ENCODE peak calls at places on chromosomes 12 and 14, in six cellular contexts. One of them, this sample, is unnamed.

GRCh38 chr12:84508943-84509342 is 403.7 kb downstream of the SLC6A15 start:
- DNase-seq in fibroblast of lung: peak
- DNase-seq in psoas muscle: no peak
- DNase-seq in pancreas: no peak
- DNase-seq in cardiac fibroblast: no peak
- DNase-seq in fibroblast of the aortic adventitia: no peak
- DNase-seq in this sample: peak

GRCh38 chr14:105021656-105022275 is 883 bp upstream of the CDCA4 start:
- DNase-seq in fibroblast of lung: peak
- DNase-seq in psoas muscle: peak
- DNase-seq in pancreas: peak
- DNase-seq in cardiac fibroblast: no peak
- DNase-seq in fibroblast of the aortic adventitia: no peak
- DNase-seq in this sample: peak

GRCh38 chr14:86450075-86450474 is 920.1 kb downstream of the FLRT2 start:
- DNase-seq in fibroblast of lung: peak
- DNase-seq in psoas muscle: no peak
- DNase-seq in pancreas: no peak
- DNase-seq in cardiac fibroblast: no peak
- DNase-seq in fibroblast of the aortic adventitia: peak
- DNase-seq in this sample: peak

GRCh38 chr14:23722675-23723074 is 86.5 kb downstream of the DHRS2 start:
- DNase-seq in fibroblast of lung: no peak
- DNase-seq in psoas muscle: no peak
- DNase-seq in pancreas: no peak
- DNase-seq in cardiac fibroblast: no peak
- DNase-seq in fibroblast of the aortic adventitia: no peak
- DNase-seq in this sample: no peak

GRCh38 chr14:23528555-23528954 is 23.0 kb downstream of the ZFHX2 start:
- DNase-seq in fibroblast of lung: no peak
- DNase-seq in psoas muscle: no peak
- DNase-seq in pancreas: no peak
- DNase-seq in cardiac fibroblast: no peak
- DNase-seq in fibroblast of the aortic adventitia: no peak
- DNase-seq in this sample: no peak

GRCh38 chr12:13114251-13115052 is 11.0 kb upstream of the GSG1 start:
- DNase-seq in fibroblast of lung: no peak
- DNase-seq in psoas muscle: no peak
- DNase-seq in pancreas: no peak
- DNase-seq in cardiac fibroblast: no peak
- DNase-seq in fibroblast of the aortic adventitia: no peak
- DNase-seq in this sample: no peak

GRCh38 chr12:14262771-14263511 is 102.5 kb upstream of the ATF7IP start:
- DNase-seq in fibroblast of lung: no peak
- DNase-seq in psoas muscle: no peak
- DNase-seq in pancreas: no peak
- DNase-seq in cardiac fibroblast: no peak
- DNase-seq in fibroblast of the aortic adventitia: no peak
- DNase-seq in this sample: no peak

GRCh38 chr12:21819678-21820077 is 45.2 kb upstream of the KCNJ8 start:
- DNase-seq in fibroblast of lung: no peak
- DNase-seq in psoas muscle: no peak
- DNase-seq in pancreas: no peak
- DNase-seq in cardiac fibroblast: peak
- DNase-seq in fibroblast of the aortic adventitia: no peak
- DNase-seq in this sample: no peak

GRCh38 chr14:96039633-96040311 is 610 bp downstream of the C14orf132 start:
- DNase-seq in fibroblast of lung: peak
- DNase-seq in psoas muscle: peak
- DNase-seq in pancreas: no peak
- DNase-seq in cardiac fibroblast: no peak
- DNase-seq in fibroblast of the aortic adventitia: peak
- DNase-seq in this sample: peak

GRCh38 chr14:23056956-23057756 is at the start of gene CDH24:
- DNase-seq in fibroblast of lung: peak
- DNase-seq in psoas muscle: peak
- DNase-seq in pancreas: peak
- DNase-seq in cardiac fibroblast: peak
- DNase-seq in fibroblast of the aortic adventitia: peak
- DNase-seq in this sample: peak

GRCh38 chr12:93676408-93677194 is 574 bp upstream of the CRADD start:
- DNase-seq in fibroblast of lung: no peak
- DNase-seq in psoas muscle: no peak
- DNase-seq in pancreas: no peak
- DNase-seq in cardiac fibroblast: no peak
- DNase-seq in fibroblast of the aortic adventitia: no peak
- DNase-seq in this sample: no peak

DNA sequence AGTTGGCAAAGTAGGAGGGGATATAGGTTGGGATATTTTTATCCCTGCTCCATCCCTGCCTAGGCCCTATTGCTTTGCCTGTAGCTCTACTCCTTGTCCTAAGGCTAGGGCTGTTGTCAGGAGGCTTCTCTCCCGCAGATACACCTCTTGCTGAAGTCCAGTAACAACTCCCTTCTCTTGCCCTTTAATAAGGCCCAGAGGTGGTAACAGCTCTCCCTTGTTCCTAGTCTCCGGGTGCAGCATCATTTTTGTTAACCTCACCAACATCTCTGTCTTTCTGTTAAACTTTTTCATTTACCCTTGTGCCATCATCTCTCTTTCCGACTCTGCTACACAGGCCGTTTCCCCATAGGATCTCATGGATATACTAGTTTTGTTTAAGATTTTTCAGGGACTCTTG is 6.3 kb downstream of the ASCL1 start:
- DNase-seq in fibroblast of lung: no peak
- DNase-seq in psoas muscle: no peak
- DNase-seq in pancreas: no peak
- DNase-seq in cardiac fibroblast: no peak
- DNase-seq in fibroblast of the aortic adventitia: no peak
- DNase-seq in this sample: no peak
- H3K4me3 ChIP-seq in fibroblast of lung: no peak
- H3K4me3 ChIP-seq in psoas muscle: no peak
- H3K4me3 ChIP-seq in pancreas: no peak
- H3K4me3 ChIP-seq in cardiac fibroblast: no peak
- H3K4me3 ChIP-seq in fibroblast of the aortic adventitia: no peak
- H3K4me3 ChIP-seq in this sample: no peak

GRCh38 chr12:99253068-99253467 is 394.5 kb upstream of the GARIN6 start:
- DNase-seq in fibroblast of lung: no peak
- DNase-seq in psoas muscle: no peak
- DNase-seq in pancreas: no peak
- DNase-seq in cardiac fibroblast: no peak
- DNase-seq in fibroblast of the aortic adventitia: no peak
- DNase-seq in this sample: no peak
- TF ChIP-seq CTCF in fibroblast of lung: no peak
- TF ChIP-seq CTCF in psoas muscle: no peak
- TF ChIP-seq CTCF in pancreas: no peak
- TF ChIP-seq CTCF in cardiac fibroblast: no peak
- TF ChIP-seq CTCF in fibroblast of the aortic adventitia: no peak
- TF ChIP-seq CTCF in this sample: no peak

GRCh38 chr14:55128386-55129085 is 516 bp upstream of the LGALS3 start:
- DNase-seq in fibroblast of lung: no peak
- DNase-seq in psoas muscle: no peak
- DNase-seq in pancreas: no peak
- DNase-seq in cardiac fibroblast: no peak
- DNase-seq in fibroblast of the aortic adventitia: no peak
- DNase-seq in this sample: no peak
- H3K4me3 ChIP-seq in fibroblast of lung: peak
- H3K4me3 ChIP-seq in psoas muscle: peak
- H3K4me3 ChIP-seq in pancreas: peak
- H3K4me3 ChIP-seq in cardiac fibroblast: peak
- H3K4me3 ChIP-seq in fibroblast of the aortic adventitia: peak
- H3K4me3 ChIP-seq in this sample: peak

GRCh38 chr12:121626853-121627623 is 708 bp downstream of the ORAI1 start:
- DNase-seq in fibroblast of lung: peak
- DNase-seq in psoas muscle: peak
- DNase-seq in pancreas: peak
- DNase-seq in cardiac fibroblast: peak
- DNase-seq in fibroblast of the aortic adventitia: peak
- DNase-seq in this sample: peak
- TF ChIP-seq CTCF in fibroblast of lung: no peak
- TF ChIP-seq CTCF in psoas muscle: no peak
- TF ChIP-seq CTCF in pancreas: no peak
- TF ChIP-seq CTCF in cardiac fibroblast: peak
- TF ChIP-seq CTCF in fibroblast of the aortic adventitia: peak
- TF ChIP-seq CTCF in this sample: peak

DNA sequence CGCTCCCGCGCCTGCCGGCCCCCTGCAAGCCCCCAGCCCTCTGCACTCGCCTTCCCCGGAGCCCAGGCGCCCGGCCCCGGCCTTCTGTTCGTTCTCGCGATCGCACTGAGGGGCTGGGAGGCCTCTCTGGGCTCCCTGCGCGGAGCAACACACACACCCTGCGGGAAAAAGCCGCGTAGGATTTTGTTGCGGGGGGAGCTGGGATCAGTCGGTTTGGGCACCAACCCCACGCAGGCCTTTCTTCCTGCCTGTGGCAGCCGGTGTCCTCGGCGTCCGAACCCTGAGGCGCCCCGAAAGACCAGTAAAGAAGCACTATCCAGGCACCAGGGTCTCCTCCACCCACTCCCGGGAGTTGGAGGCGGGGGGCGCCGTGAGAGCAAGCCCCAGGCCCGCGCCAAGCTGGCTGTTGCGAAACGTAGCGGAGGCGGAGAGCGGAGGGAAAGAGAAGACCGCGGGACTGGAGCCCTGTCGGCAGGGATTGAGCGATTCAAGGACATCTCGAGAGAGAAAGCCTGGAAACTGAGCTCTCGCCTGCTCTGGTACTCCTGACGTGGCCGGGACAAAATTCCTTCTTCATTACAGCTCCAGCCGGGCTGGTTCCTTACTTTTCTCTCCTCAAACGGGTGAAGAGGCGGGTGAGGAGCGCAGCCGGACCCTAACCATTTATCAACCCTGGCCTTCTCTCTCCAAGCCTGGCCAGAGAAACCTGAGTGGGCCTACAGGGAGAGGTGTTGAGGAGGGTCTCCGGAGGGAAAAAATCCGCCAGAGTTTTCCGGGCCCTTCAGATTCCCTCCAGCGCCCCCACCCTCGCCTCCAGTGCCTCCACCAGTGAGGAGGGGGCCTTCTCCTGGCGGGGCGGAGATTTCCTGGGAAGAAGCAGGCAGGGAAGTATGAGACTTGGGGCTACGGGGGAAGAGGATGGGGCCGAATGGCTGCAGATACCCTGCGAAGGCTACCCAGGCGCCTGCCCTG is 1.7 kb upstream of the HOXC5 start:
- DNase-seq in fibroblast of lung: peak
- DNase-seq in psoas muscle: peak
- DNase-seq in pancreas: no peak
- DNase-seq in cardiac fibroblast: peak
- DNase-seq in fibroblast of the aortic adventitia: peak
- DNase-seq in this sample: peak
- H3K4me3 ChIP-seq in fibroblast of lung: no peak
- H3K4me3 ChIP-seq in psoas muscle: peak
- H3K4me3 ChIP-seq in pancreas: peak
- H3K4me3 ChIP-seq in cardiac fibroblast: no peak
- H3K4me3 ChIP-seq in fibroblast of the aortic adventitia: no peak
- H3K4me3 ChIP-seq in this sample: no peak

DNA sequence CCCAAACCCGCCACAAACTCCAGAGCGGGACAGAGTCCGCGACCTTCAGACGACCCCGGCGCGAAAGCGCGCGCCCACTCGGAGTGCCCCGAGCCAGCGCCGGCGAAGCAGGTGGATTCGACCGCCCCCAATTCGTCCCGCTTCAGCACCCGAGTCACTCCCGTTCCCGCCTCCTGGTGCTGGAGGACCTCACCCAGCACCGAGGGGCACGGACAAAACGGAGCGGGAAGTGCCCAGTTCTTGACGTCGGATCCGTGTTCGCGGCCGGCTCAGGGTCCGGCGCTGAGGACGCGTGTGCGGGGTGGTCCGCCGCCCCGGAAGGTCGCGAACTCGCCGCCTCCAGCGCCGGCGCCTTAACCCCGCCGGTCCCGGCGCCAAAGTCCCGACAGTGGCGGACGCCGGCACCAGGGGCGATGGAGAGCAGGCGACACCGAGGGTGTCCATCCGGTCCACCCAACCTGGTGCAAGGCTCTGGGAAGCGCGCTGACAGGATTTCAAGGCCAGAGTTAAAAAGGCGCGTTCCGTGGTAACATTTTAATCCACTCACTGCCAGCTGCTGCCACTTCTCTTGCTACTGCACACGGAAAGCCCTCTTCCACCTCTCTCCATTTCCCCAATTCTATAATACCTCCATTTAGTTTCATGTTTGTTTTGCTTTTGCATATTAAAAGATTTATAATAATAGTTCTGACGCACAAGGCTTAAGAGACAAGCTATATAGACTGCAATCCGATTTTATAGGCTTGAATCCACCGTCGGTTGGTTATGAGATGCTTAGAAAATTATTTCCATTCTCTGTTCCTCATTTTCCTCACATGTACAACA is 240.0 kb upstream of the CPNE8 start:
- DNase-seq in fibroblast of lung: no peak
- DNase-seq in psoas muscle: peak
- DNase-seq in pancreas: peak
- DNase-seq in cardiac fibroblast: peak
- DNase-seq in fibroblast of the aortic adventitia: peak
- DNase-seq in this sample: peak
- TF ChIP-seq CTCF in fibroblast of lung: no peak
- TF ChIP-seq CTCF in psoas muscle: no peak
- TF ChIP-seq CTCF in pancreas: peak
- TF ChIP-seq CTCF in cardiac fibroblast: peak
- TF ChIP-seq CTCF in fibroblast of the aortic adventitia: peak
- TF ChIP-seq CTCF in this sample: peak

GRCh38 chr14:99271288-99271941 is 582 bp downstream of the BCL11B start:
- DNase-seq in fibroblast of lung: no peak
- DNase-seq in psoas muscle: no peak
- DNase-seq in pancreas: no peak
- DNase-seq in cardiac fibroblast: no peak
- DNase-seq in fibroblast of the aortic adventitia: peak
- DNase-seq in this sample: no peak
- H3K4me3 ChIP-seq in fibroblast of lung: peak
- H3K4me3 ChIP-seq in psoas muscle: peak
- H3K4me3 ChIP-seq in pancreas: peak
- H3K4me3 ChIP-seq in cardiac fibroblast: peak
- H3K4me3 ChIP-seq in fibroblast of the aortic adventitia: peak
- H3K4me3 ChIP-seq in this sample: peak

GRCh38 chr14:84006643-84007137 is 1523.3 kb upstream of the FLRT2 start:
- DNase-seq in fibroblast of lung: peak
- DNase-seq in psoas muscle: no peak
- DNase-seq in pancreas: no peak
- DNase-seq in cardiac fibroblast: no peak
- DNase-seq in fibroblast of the aortic adventitia: no peak
- DNase-seq in this sample: no peak
- TF ChIP-seq CTCF in fibroblast of lung: no peak
- TF ChIP-seq CTCF in psoas muscle: peak
- TF ChIP-seq CTCF in pancreas: no peak
- TF ChIP-seq CTCF in cardiac fibroblast: no peak
- TF ChIP-seq CTCF in fibroblast of the aortic adventitia: no peak
- TF ChIP-seq CTCF in this sample: no peak

GRCh38 chr14:50093496-50093895 is 22.9 kb downstream of the VCPKMT start:
- DNase-seq in fibroblast of lung: no peak
- DNase-seq in psoas muscle: no peak
- DNase-seq in pancreas: no peak
- DNase-seq in cardiac fibroblast: no peak
- DNase-seq in fibroblast of the aortic adventitia: no peak
- DNase-seq in this sample: no peak
- H3K4me3 ChIP-seq in fibroblast of lung: no peak
- H3K4me3 ChIP-seq in psoas muscle: no peak
- H3K4me3 ChIP-seq in pancreas: no peak
- H3K4me3 ChIP-seq in cardiac fibroblast: no peak
- H3K4me3 ChIP-seq in fibroblast of the aortic adventitia: no peak
- H3K4me3 ChIP-seq in this sample: no peak